ENCODE peak calls at places on chromosomes 6 and 20, in nine cellular contexts. O, C, V, U, D, E, Z, H and Q are unnamed samples.

GRCh38 chr6:3227363-3228045 is at the start of gene TUBB2B:
- DNase-seq in H (no peak), D (peak), U (no peak), C (peak), Z (no peak), V (no peak), O (no peak), E (peak), Q (no peak)

GRCh38 chr6:144314003-144314485 is 28.9 kb downstream of the UTRN start:
- DNase-seq in D (no peak), O (no peak), V (peak), U (no peak), C (peak), Z (no peak), H (peak), E (peak), Q (no peak)

GRCh38 chr6:43453831-43454230 is 1.5 kb downstream of the DLK2 start:
- DNase-seq in D (no peak), C (no peak), E (no peak), V (no peak), Z (no peak), O (no peak), H (no peak), U (no peak), Q (no peak)

GRCh38 chr6:26555505-26556262 is 17.5 kb downstream of the HMGN4 start:
- DNase-seq in V (no peak), H (no peak), U (no peak), E (no peak), Z (no peak), D (no peak), C (peak), O (no peak), Q (no peak)

GRCh38 chr6:144912474-144912873 is 627.3 kb downstream of the UTRN start:
- DNase-seq in C (peak), V (no peak), U (peak), O (no peak), D (no peak), H (peak), E (no peak), Z (no peak), Q (no peak)

GRCh38 chr20:43911066-43911465 is 3.6 kb upstream of the TOX2 start:
- DNase-seq in Z (no peak), U (peak), O (no peak), V (no peak), H (peak), D (no peak), C (peak), E (no peak), Q (no peak)

GRCh38 chr20:12180107-12180661 is 262.5 kb downstream of the BTBD3 start:
- DNase-seq in V (no peak), C (no peak), D (no peak), U (no peak), H (no peak), E (no peak), Z (no peak), O (no peak), Q (no peak)

GRCh38 chr6:136501514-136501913 is 48.7 kb downstream of the MAP7 start:
- DNase-seq in Z (no peak), H (peak), U (no peak), E (no peak), C (no peak), D (no peak), O (no peak), V (no peak), Q (no peak)

GRCh38 chr6:137933696-137934095 is 66.6 kb downstream of the TNFAIP3 start:
- DNase-seq in U (peak), D (peak), H (peak), O (no peak), V (no peak), Z (no peak), C (peak), E (peak), Q (no peak)

GRCh38 chr6:132750455-132751248 is 7.1 kb downstream of the VNN2 start:
- DNase-seq in H (no peak), C (no peak), O (no peak), D (no peak), U (no peak), V (no peak), E (no peak), Z (no peak), Q (no peak)

GRCh38 chr6:11358904-11359840 is 126.7 kb upstream of the NEDD9 start:
- DNase-seq in Z (no peak), D (no peak), V (no peak), H (no peak), U (no peak), O (no peak), E (no peak), C (peak), Q (no peak)

GRCh38 chr20:10217517-10218410 is 866 bp upstream of the SNAP25 start:
- DNase-seq in O (no peak), D (no peak), C (peak), H (peak), U (peak), E (no peak), Z (peak), V (no peak), Q (no peak)

GRCh38 chr20:10219452-10219791 is 792 bp downstream of the SNAP25 start:
- DNase-seq in H (peak), U (no peak), D (peak), V (peak), C (peak), Z (peak), E (peak), O (peak), Q (peak)

GRCh38 chr20:10221022-10221421 is 2.4 kb downstream of the SNAP25 start:
- DNase-seq in H (no peak), C (no peak), U (no peak), V (no peak), E (no peak), D (no peak), O (no peak), Z (no peak), Q (no peak)

GRCh38 chr20:10218536-10219451 is at the start of gene SNAP25:
- DNase-seq in D (no peak), C (peak), E (no peak), V (no peak), Z (peak), H (peak), O (peak), U (no peak), Q (peak)

GRCh38 chr20:10219993-10220750 is 1.5 kb downstream of the SNAP25 start:
- DNase-seq in Z (no peak), E (no peak), H (no peak), D (no peak), U (no peak), V (no peak), C (no peak), O (no peak), Q (no peak)
- H3K4me3 ChIP-seq in Z (peak), E (no peak), H (no peak), D (no peak), U (no peak), V (no peak), C (no peak), O (no peak), Q (no peak)

GRCh38 chr20:62914436-62914835 is 11.9 kb downstream of the DIDO1 start:
- DNase-seq in E (no peak), D (no peak), V (no peak), U (no peak), C (no peak), O (no peak), Z (no peak), H (no peak), Q (peak)
- H3K4me3 ChIP-seq in E (no peak), D (no peak), V (no peak), U (no peak), C (no peak), O (no peak), Z (no peak), H (no peak), Q (no peak)

GRCh38 chr6:32195652-32195901 is 3.1 kb upstream of the GPSM3 start:
- DNase-seq in D (peak), E (peak), O (peak), U (peak), C (peak), Z (peak), V (peak), H (peak), Q (peak)
- H3K4me3 ChIP-seq in D (peak), E (peak), O (peak), U (no peak), C (no peak), Z (peak), V (peak), H (peak), Q (peak)

GRCh38 chr6:158257425-158257759 is 54.9 kb upstream of the TULP4 start:
- DNase-seq in O (no peak), V (no peak), Z (no peak), U (no peak), C (no peak), D (no peak), E (no peak), H (no peak), Q (no peak)
- H3K4me3 ChIP-seq in O (no peak), V (no peak), Z (no peak), U (no peak), C (no peak), D (no peak), E (no peak), H (no peak), Q (no peak)

GRCh38 chr6:134721095-134721400 is 228.9 kb downstream of the ALDH8A1 start:
- DNase-seq in V (no peak), O (no peak), H (no peak), Z (no peak), D (no peak), E (no peak), U (no peak), C (no peak), Q (no peak)
- H3K4me3 ChIP-seq in V (no peak), O (no peak), H (no peak), Z (no peak), D (no peak), E (no peak), U (no peak), C (no peak), Q (no peak)

GRCh38 chr20:53763707-53764415 is 170.2 kb upstream of the ZNF217 start:
- DNase-seq in V (no peak), U (no peak), E (no peak), Z (no peak), C (peak), O (no peak), H (no peak), D (peak), Q (no peak)
- H3K4me3 ChIP-seq in V (no peak), U (no peak), E (no peak), Z (peak), C (peak), O (no peak), H (no peak), D (peak), Q (no peak)

GRCh38 chr6:131642565-131643261 is 5.6 kb downstream of the ENPP3 start:
- DNase-seq in U (no peak), H (no peak), C (no peak), D (no peak), O (no peak), E (no peak), V (no peak), Z (no peak), Q (no peak)

GRCh38 chr6:131643855-131644460 is 6.9 kb downstream of the ENPP3 start:
- DNase-seq in D (no peak), C (no peak), H (no peak), U (no peak), E (no peak), V (no peak), O (no peak), Z (no peak), Q (no peak)

GRCh38 chr6:131641554-131641953 is 4.5 kb downstream of the ENPP3 start:
- DNase-seq in D (no peak), H (no peak), U (no peak), O (no peak), Z (no peak), E (no peak), C (no peak), V (no peak), Q (no peak)

GRCh38 chr6:131644921-131645320 is 7.8 kb downstream of the ENPP3 start:
- DNase-seq in H (no peak), E (no peak), D (no peak), U (no peak), Z (no peak), C (no peak), O (no peak), V (no peak), Q (no peak)

DNA sequence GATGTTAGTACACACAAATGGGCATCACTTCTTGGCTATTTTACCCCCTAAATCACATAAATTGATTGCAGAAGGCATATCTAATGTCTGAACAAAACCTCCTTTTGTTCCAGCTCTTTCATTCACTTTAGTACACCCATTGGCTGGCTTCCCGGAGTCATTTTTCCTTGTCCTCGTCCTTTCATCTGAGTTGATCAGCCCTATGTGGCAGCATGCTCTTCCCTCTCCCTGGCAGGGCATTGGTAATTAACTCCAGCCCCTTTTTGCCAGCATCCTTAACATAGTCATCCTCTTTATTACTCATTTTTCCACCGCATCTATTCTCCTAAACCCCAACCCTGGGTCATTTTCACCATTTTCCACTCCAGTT is 6.1 kb downstream of the ENPP3 start:
- DNase-seq in D (no peak), H (no peak), E (no peak), U (no peak), C (peak), Z (no peak), O (no peak), V (no peak), Q (no peak)
- H3K4me3 ChIP-seq in D (no peak), H (no peak), E (no peak), U (no peak), C (no peak), Z (no peak), O (no peak), V (no peak), Q (no peak)